ENCODE peak calls at places on chromosome X, in five cellular contexts. One of them, this sample, is unnamed.

GRCh38 chrX:3712080-3712869 is 1.2 kb downstream of the PRKX start:
- DNase-seq in left lung: peak; percentile 37
- DNase-seq in nephron progenitor cell: peak; percentile 38
- DNase-seq in GM12865: peak; percentile 33
- DNase-seq in cardiac fibroblast: peak; percentile 51
- DNase-seq in this sample: peak; percentile 32

GRCh38 chrX:74579597-74580209 is 34.7 kb downstream of the RLIM start:
- DNase-seq in left lung: no peak
- DNase-seq in nephron progenitor cell: no peak
- DNase-seq in GM12865: no peak
- DNase-seq in cardiac fibroblast: peak; percentile 4
- DNase-seq in this sample: no peak

GRCh38 chrX:10108288-10108687 is 48.5 kb upstream of the CLCN4 start:
- DNase-seq in left lung: no peak
- DNase-seq in nephron progenitor cell: no peak
- DNase-seq in GM12865: no peak
- DNase-seq in cardiac fibroblast: no peak
- DNase-seq in this sample: no peak

GRCh38 chrX:67582436-67582835 is 38.6 kb downstream of the AR start:
- DNase-seq in left lung: no peak
- DNase-seq in nephron progenitor cell: no peak
- DNase-seq in GM12865: no peak
- DNase-seq in cardiac fibroblast: no peak
- DNase-seq in this sample: no peak

GRCh38 chrX:49053223-49054072 is 5.4 kb upstream of the CCDC120 start:
- DNase-seq in left lung: peak; percentile 57
- DNase-seq in nephron progenitor cell: peak; percentile 83
- DNase-seq in GM12865: peak; percentile 82
- DNase-seq in cardiac fibroblast: peak; percentile 59
- DNase-seq in this sample: peak; percentile 82

GRCh38 chrX:120672389-120672788 is 42.5 kb upstream of the C1GALT1C1 start:
- DNase-seq in left lung: no peak
- DNase-seq in nephron progenitor cell: no peak
- DNase-seq in GM12865: no peak
- DNase-seq in cardiac fibroblast: peak; percentile 92
- DNase-seq in this sample: no peak

GRCh38 chrX:43552166-43552565 is 103.9 kb upstream of the MAOA start:
- DNase-seq in left lung: no peak
- DNase-seq in nephron progenitor cell: no peak
- DNase-seq in GM12865: no peak
- DNase-seq in cardiac fibroblast: no peak
- DNase-seq in this sample: no peak

GRCh38 chrX:41180194-41180902 is 95.1 kb downstream of the USP9X start:
- DNase-seq in left lung: peak; percentile 43
- DNase-seq in nephron progenitor cell: peak; percentile 33
- DNase-seq in GM12865: peak; percentile 76
- DNase-seq in cardiac fibroblast: peak; percentile 69
- DNase-seq in this sample: peak; percentile 40

GRCh38 chrX:1491851-1492349 is 39.2 kb upstream of the ASMTL start:
- DNase-seq in left lung: no peak
- DNase-seq in nephron progenitor cell: peak; percentile 55
- DNase-seq in GM12865: peak; percentile 93
- DNase-seq in cardiac fibroblast: no peak
- DNase-seq in this sample: peak; percentile 47

DNA sequence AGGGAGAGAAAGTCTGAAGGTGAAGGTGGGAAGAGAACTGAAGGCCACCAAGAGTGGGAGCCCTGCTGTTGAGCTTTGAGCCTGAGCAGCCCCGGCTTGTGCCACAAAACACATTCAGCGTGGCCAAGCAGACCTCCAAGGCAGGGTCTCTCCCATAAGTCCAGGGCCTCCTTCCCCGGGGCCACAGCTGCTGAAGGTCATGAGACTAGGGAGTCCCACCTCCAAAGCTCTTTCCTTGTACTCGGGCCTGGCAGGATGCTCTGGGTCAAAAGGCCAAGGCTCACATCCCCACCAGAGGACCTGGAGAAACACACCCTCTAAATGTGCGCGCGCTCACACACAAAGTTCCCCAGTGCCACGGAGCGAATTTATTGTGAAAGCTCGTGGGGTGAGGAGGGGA is 3.5 kb upstream of the ARHGAP4 start:
- DNase-seq in left lung: no peak
- DNase-seq in nephron progenitor cell: no peak
- DNase-seq in GM12865: no peak
- DNase-seq in cardiac fibroblast: no peak
- DNase-seq in this sample: no peak
- TF ChIP-seq CTCF in left lung: no peak
- TF ChIP-seq CTCF in nephron progenitor cell: no peak
- TF ChIP-seq CTCF in GM12865: no peak
- TF ChIP-seq CTCF in cardiac fibroblast: no peak
- TF ChIP-seq CTCF in this sample: no peak

GRCh38 chrX:7047951-7048350 is 99.6 kb upstream of the STS start:
- DNase-seq in left lung: no peak
- DNase-seq in nephron progenitor cell: no peak
- DNase-seq in GM12865: no peak
- DNase-seq in cardiac fibroblast: no peak
- DNase-seq in this sample: no peak
- TF ChIP-seq CTCF in left lung: no peak
- TF ChIP-seq CTCF in nephron progenitor cell: no peak
- TF ChIP-seq CTCF in GM12865: no peak
- TF ChIP-seq CTCF in cardiac fibroblast: no peak
- TF ChIP-seq CTCF in this sample: no peak

GRCh38 chrX:101799387-101799786 is 132.4 kb downstream of the ZMAT1 start:
- DNase-seq in left lung: peak; percentile 84
- DNase-seq in nephron progenitor cell: peak; percentile 77
- DNase-seq in GM12865: peak; percentile 89
- DNase-seq in cardiac fibroblast: peak; percentile 89
- DNase-seq in this sample: peak; percentile 65

DNA sequence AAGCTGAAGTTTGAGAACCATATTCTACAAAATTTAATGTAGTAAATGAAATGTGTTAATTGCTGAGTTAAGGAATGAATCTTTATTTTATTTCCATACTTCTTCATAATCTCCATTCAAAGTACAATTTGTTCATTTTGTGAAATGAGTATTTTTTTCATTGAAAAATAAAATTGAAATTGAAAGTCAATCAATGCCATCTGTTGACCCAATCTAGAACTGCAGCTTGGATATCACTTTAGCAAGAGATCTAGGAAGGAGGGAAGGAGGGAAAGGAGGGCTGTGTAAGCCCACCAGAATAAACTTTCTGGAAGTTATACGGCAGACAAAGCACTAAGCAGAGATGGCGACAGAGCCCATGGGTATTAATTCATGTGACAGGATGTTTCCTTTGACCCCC is 128.4 kb downstream of the ZMAT1 start:
- DNase-seq in left lung: no peak
- DNase-seq in nephron progenitor cell: no peak
- DNase-seq in GM12865: no peak
- DNase-seq in cardiac fibroblast: peak; percentile 18
- DNase-seq in this sample: no peak
- TF ChIP-seq CTCF in left lung: peak; percentile 36
- TF ChIP-seq CTCF in nephron progenitor cell: peak; percentile 37
- TF ChIP-seq CTCF in GM12865: peak; percentile 13
- TF ChIP-seq CTCF in cardiac fibroblast: peak; percentile 17
- TF ChIP-seq CTCF in this sample: peak; percentile 21

GRCh38 chrX:153649178-153649914 is 2.3 kb downstream of the DUSP9 start:
- DNase-seq in left lung: peak; percentile 29
- DNase-seq in nephron progenitor cell: peak; percentile 49
- DNase-seq in GM12865: peak; percentile 39
- DNase-seq in cardiac fibroblast: peak; percentile 24
- DNase-seq in this sample: peak; percentile 50
- TF ChIP-seq CTCF in left lung: no peak
- TF ChIP-seq CTCF in nephron progenitor cell: peak; percentile 30
- TF ChIP-seq CTCF in GM12865: peak; percentile 50
- TF ChIP-seq CTCF in cardiac fibroblast: peak; percentile 40
- TF ChIP-seq CTCF in this sample: peak; percentile 11

GRCh38 chrX:72130156-72130761 is 1.5 kb downstream of the RTL5 start:
- DNase-seq in left lung: no peak
- DNase-seq in nephron progenitor cell: no peak
- DNase-seq in GM12865: no peak
- DNase-seq in cardiac fibroblast: no peak
- DNase-seq in this sample: no peak

GRCh38 chrX:72129661-72130060 is 2.1 kb downstream of the RTL5 start:
- DNase-seq in left lung: no peak
- DNase-seq in nephron progenitor cell: no peak
- DNase-seq in GM12865: no peak
- DNase-seq in cardiac fibroblast: no peak
- DNase-seq in this sample: no peak

GRCh38 chrX:72128183-72128834 is 3.4 kb downstream of the RTL5 start:
- DNase-seq in left lung: no peak
- DNase-seq in nephron progenitor cell: no peak
- DNase-seq in GM12865: no peak
- DNase-seq in cardiac fibroblast: no peak
- DNase-seq in this sample: no peak

GRCh38 chrX:72127332-72127731 is 4.4 kb downstream of the RTL5 start:
- DNase-seq in left lung: no peak
- DNase-seq in nephron progenitor cell: no peak
- DNase-seq in GM12865: no peak
- DNase-seq in cardiac fibroblast: no peak
- DNase-seq in this sample: no peak

GRCh38 chrX:72128881-72129280 is 2.8 kb downstream of the RTL5 start:
- DNase-seq in left lung: no peak
- DNase-seq in nephron progenitor cell: no peak
- DNase-seq in GM12865: peak; percentile 18
- DNase-seq in cardiac fibroblast: no peak
- DNase-seq in this sample: peak; percentile 35
- TF ChIP-seq CTCF in left lung: peak; percentile 36
- TF ChIP-seq CTCF in nephron progenitor cell: peak; percentile 33
- TF ChIP-seq CTCF in GM12865: peak; percentile 30
- TF ChIP-seq CTCF in cardiac fibroblast: peak; percentile 56
- TF ChIP-seq CTCF in this sample: peak; percentile 42

GRCh38 chrX:103537871-103538387 is 18.6 kb upstream of the RAB40A start:
- DNase-seq in left lung: no peak
- DNase-seq in nephron progenitor cell: no peak
- DNase-seq in GM12865: no peak
- DNase-seq in cardiac fibroblast: no peak
- DNase-seq in this sample: no peak

GRCh38 chrX:103535206-103535605 is 15.9 kb upstream of the RAB40A start:
- DNase-seq in left lung: no peak
- DNase-seq in nephron progenitor cell: no peak
- DNase-seq in GM12865: no peak
- DNase-seq in cardiac fibroblast: no peak
- DNase-seq in this sample: no peak

GRCh38 chrX:103538728-103539127 is 19.4 kb upstream of the RAB40A start:
- DNase-seq in left lung: no peak
- DNase-seq in nephron progenitor cell: no peak
- DNase-seq in GM12865: no peak
- DNase-seq in cardiac fibroblast: peak; percentile 60
- DNase-seq in this sample: no peak

GRCh38 chrX:103536071-103536470 is 16.8 kb upstream of the RAB40A start:
- DNase-seq in left lung: no peak
- DNase-seq in nephron progenitor cell: no peak
- DNase-seq in GM12865: no peak
- DNase-seq in cardiac fibroblast: peak; percentile 78
- DNase-seq in this sample: no peak

DNA sequence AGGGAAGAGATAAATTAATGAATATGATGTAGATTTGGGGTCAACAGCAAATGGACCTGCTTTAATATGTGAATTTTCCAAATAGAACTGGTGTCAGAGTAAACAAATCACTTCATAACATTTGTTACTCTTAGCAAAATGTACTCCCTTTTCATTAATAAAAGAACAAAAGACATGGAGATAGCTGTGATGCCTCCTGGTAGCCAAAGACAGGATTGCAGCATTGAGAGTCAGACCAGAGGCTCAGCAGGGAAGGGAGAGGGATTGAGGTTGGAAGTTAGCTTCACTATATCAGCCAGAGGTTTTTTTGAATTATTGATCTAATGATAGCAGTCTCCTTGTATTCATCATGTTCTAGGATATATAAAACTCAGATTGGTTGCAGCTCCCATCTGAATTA is 17.4 kb upstream of the RAB40A start:
- DNase-seq in left lung: no peak
- DNase-seq in nephron progenitor cell: no peak
- DNase-seq in GM12865: no peak
- DNase-seq in cardiac fibroblast: peak; percentile 35
- DNase-seq in this sample: no peak
- TF ChIP-seq CTCF in left lung: no peak
- TF ChIP-seq CTCF in nephron progenitor cell: no peak
- TF ChIP-seq CTCF in GM12865: no peak
- TF ChIP-seq CTCF in cardiac fibroblast: no peak
- TF ChIP-seq CTCF in this sample: no peak

GRCh38 chrX:50458483-50458882 is 12.1 kb downstream of the DGKK start:
- DNase-seq in left lung: no peak
- DNase-seq in nephron progenitor cell: no peak
- DNase-seq in GM12865: no peak
- DNase-seq in cardiac fibroblast: no peak
- DNase-seq in this sample: no peak

GRCh38 chrX:50459615-50460014 is 11.0 kb downstream of the DGKK start:
- DNase-seq in left lung: no peak
- DNase-seq in nephron progenitor cell: no peak
- DNase-seq in GM12865: no peak
- DNase-seq in cardiac fibroblast: no peak
- DNase-seq in this sample: no peak

GRCh38 chrX:50452782-50453181 is 17.8 kb downstream of the DGKK start:
- DNase-seq in left lung: no peak
- DNase-seq in nephron progenitor cell: no peak
- DNase-seq in GM12865: no peak
- DNase-seq in cardiac fibroblast: no peak
- DNase-seq in this sample: no peak

DNA sequence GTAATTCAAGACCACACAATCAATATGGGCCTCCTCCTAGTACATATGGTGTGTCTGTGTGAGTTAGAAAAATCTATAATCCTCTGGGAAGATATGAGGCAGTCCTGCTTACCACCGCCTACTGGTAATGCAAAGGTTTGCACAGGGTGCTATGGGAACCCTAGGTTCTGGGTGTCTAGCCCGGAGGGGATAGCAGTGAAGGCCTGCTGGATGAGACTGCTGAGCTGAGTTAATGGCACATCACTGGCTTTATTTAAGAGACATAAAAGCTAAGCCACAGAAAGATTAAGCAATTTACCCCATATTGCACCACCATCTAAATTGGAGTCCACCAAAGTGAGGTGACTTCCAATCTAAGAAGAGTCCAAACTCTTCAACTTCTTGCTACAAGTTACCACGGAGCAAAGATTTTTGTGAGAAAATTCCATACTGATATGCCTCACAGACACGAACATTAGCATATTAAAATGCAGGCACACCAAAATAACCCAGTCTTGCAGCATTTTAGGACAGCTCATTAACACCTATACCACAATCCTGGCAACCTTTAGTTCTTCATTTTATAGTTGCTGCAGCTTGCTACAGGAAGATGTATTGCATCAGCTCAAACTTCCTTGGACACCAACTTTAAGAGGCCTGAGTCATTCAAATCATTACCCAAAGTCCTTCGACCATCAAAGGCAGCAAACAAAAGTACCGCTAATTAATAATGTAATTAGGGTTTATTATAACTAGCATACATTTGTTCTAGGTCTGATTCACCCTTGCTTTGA is 13.7 kb downstream of the DGKK start:
- DNase-seq in left lung: no peak
- DNase-seq in nephron progenitor cell: no peak
- DNase-seq in GM12865: no peak
- DNase-seq in cardiac fibroblast: no peak
- DNase-seq in this sample: no peak
- TF ChIP-seq CTCF in left lung: no peak
- TF ChIP-seq CTCF in nephron progenitor cell: no peak
- TF ChIP-seq CTCF in GM12865: no peak
- TF ChIP-seq CTCF in cardiac fibroblast: no peak
- TF ChIP-seq CTCF in this sample: no peak

GRCh38 chrX:39759526-39760224 is 338.1 kb downstream of the BCOR start:
- DNase-seq in left lung: no peak
- DNase-seq in nephron progenitor cell: peak; percentile 42
- DNase-seq in GM12865: no peak
- DNase-seq in cardiac fibroblast: peak; percentile 67
- DNase-seq in this sample: no peak
- TF ChIP-seq CTCF in left lung: no peak
- TF ChIP-seq CTCF in nephron progenitor cell: no peak
- TF ChIP-seq CTCF in GM12865: no peak
- TF ChIP-seq CTCF in cardiac fibroblast: no peak
- TF ChIP-seq CTCF in this sample: no peak

GRCh38 chrX:46386511-46386910 is 158.7 kb downstream of the ZNF674 start:
- DNase-seq in left lung: no peak
- DNase-seq in nephron progenitor cell: no peak
- DNase-seq in GM12865: no peak
- DNase-seq in cardiac fibroblast: no peak
- DNase-seq in this sample: no peak
- TF ChIP-seq CTCF in left lung: no peak
- TF ChIP-seq CTCF in nephron progenitor cell: no peak
- TF ChIP-seq CTCF in GM12865: peak; percentile 20
- TF ChIP-seq CTCF in cardiac fibroblast: peak; percentile 37
- TF ChIP-seq CTCF in this sample: no peak

This sample was measured in glutamatergic neuron.